ENCODE peak calls at places on chromosomes 13 and 19, in eight cellular contexts. M is AG20443, Q is AG09319, F is body of pancreas, B is iPS DF 19.7, V is WTC11, D is PC-3, E is NCI-H82. J is an unnamed sample.

GRCh38 chr13:25920931-25921330 is 130.9 kb downstream of the SHISA2 start:
- DNase-seq in F (no peak), M (no peak), E (no peak), Q (no peak), D (no peak), V (no peak), B (no peak), J (no peak)

GRCh38 chr19:33443638-33444195 is 70.2 kb downstream of the CEBPG start:
- DNase-seq in E (no peak), D (no peak), M (no peak), F (no peak), Q (no peak), B (no peak), V (no peak), J (no peak)

GRCh38 chr13:50127017-50127725 is 111.9 kb downstream of the KCNRG start:
- DNase-seq in V (peak; percentile 44), M (no peak), B (no peak), Q (no peak), F (no peak), D (no peak), E (no peak), J (peak; percentile 75)

GRCh38 chr19:40603719-40604646 is 2.8 kb downstream of the LTBP4 start:
- DNase-seq in Q (peak; percentile 83), D (peak; percentile 97), F (peak; percentile 99), B (peak; percentile 96), E (peak; percentile 100), M (peak; percentile 95), V (peak; percentile 100), J (peak; percentile 99)

GRCh38 chr13:40519637-40520036 is 146.8 kb downstream of the FOXO1 start:
- DNase-seq in F (peak; percentile 48), Q (no peak), B (no peak), M (peak; percentile 50), E (no peak), D (no peak), V (no peak), J (no peak)

GRCh38 chr19:20162821-20163220 is 4.2 kb upstream of the ZNF486 start:
- DNase-seq in V (no peak), F (no peak), Q (no peak), B (no peak), M (no peak), E (no peak), D (no peak), J (no peak)

GRCh38 chr19:35179830-35180229 is 25.3 kb downstream of the FXYD5 start:
- DNase-seq in F (no peak), M (no peak), V (no peak), E (no peak), D (no peak), B (no peak), Q (no peak), J (no peak)

GRCh38 chr19:13118424-13119193 is 545 bp downstream of the NACC1 start:
- DNase-seq in V (peak; percentile 96), B (no peak), D (peak; percentile 66), M (peak; percentile 56), E (peak; percentile 84), Q (no peak), F (no peak), J (peak; percentile 93)

GRCh38 chr19:18415177-18415867 is 3.9 kb upstream of the SSBP4 start:
- DNase-seq in F (no peak), V (no peak), D (no peak), B (no peak), M (peak; percentile 67), Q (peak; percentile 71), E (no peak), J (no peak)

GRCh38 chr13:36533806-36534205 is 101.5 kb downstream of the CCNA1 start:
- DNase-seq in F (no peak), V (no peak), Q (no peak), E (no peak), M (no peak), D (peak; percentile 78), B (no peak), J (no peak)

GRCh38 chr19:6066661-6067646 is 43.3 kb downstream of the RFX2 start:
- DNase-seq in V (peak; percentile 87), M (peak; percentile 92), Q (peak; percentile 96), E (peak; percentile 70), B (peak; percentile 68), D (peak; percentile 92), F (peak; percentile 97), J (peak; percentile 98)

GRCh38 chr13:21175656-21176194 is 627 bp downstream of the SKA3 start:
- DNase-seq in M (no peak), V (no peak), F (no peak), E (peak; percentile 53), Q (no peak), B (no peak), D (no peak), J (no peak)

GRCh38 chr13:109718726-109719125 is 67.7 kb downstream of the IRS2 start:
- DNase-seq in E (no peak), F (no peak), M (no peak), B (no peak), Q (no peak), V (no peak), D (no peak), J (no peak)

GRCh38 chr19:10544242-10544752 is 593 bp downstream of the ATG4D start:
- DNase-seq in F (peak; percentile 74), E (peak; percentile 24), Q (no peak), V (no peak), B (no peak), D (no peak), M (peak; percentile 29), J (peak; percentile 35)

J was measured in neural progenitor cell.